ENCODE peak calls at places on chromosomes 11 and 22, in four cellular contexts. C, R, J and M are unnamed samples. For H3K4me1, the result is how much of the 10 kb centered on the place peaks cover.

GRCh38 chr11:27485930-27486773 is 13.6 kb upstream of the LGR4 start:
- DNase-seq in C (no peak), R (peak), J (peak), M (no peak)

GRCh38 chr22:22800716-22801115 is 86.9 kb upstream of the IGLL5 start:
- DNase-seq in C (no peak), R (no peak), J (no peak), M (no peak)

GRCh38 chr11:71384561-71384960 is 63.6 kb downstream of the DHCR7 start:
- DNase-seq in C (no peak), R (no peak), J (no peak), M (no peak)

GRCh38 chr11:118398797-118399564 is 2.4 kb upstream of the ATP5MG start:
- DNase-seq in C (no peak), R (peak), J (no peak), M (peak)

GRCh38 chr22:24270556-24271405 is at the start of gene SPECC1L:
- DNase-seq in C (peak), R (peak), J (peak), M (peak)

GRCh38 chr11:94909371-94909820 is 64.0 kb downstream of the CWC15 start:
- DNase-seq in C (no peak), R (no peak), J (no peak), M (no peak)

GRCh38 chr11:118230088-118230487 is 5.3 kb upstream of the JAML start:
- DNase-seq in C (no peak), R (peak), J (no peak), M (peak)

GRCh38 chr11:114322934-114323333 is 26.7 kb downstream of the NNMT start:
- DNase-seq in C (no peak), R (no peak), J (no peak), M (no peak)

GRCh38 chr11:116396332-116396731 is 376.5 kb downstream of the BUD13 start:
- DNase-seq in C (no peak), R (no peak), J (no peak), M (no peak)

GRCh38 chr22:37501610-37502341 is 15.6 kb upstream of the MFNG start:
- DNase-seq in C (peak), R (no peak), J (peak), M (no peak)
- H3K27ac ChIP-seq in C (peak), R (no peak), J (no peak), M (no peak)

GRCh38 chr11:129331217-129331616 is 44.4 kb upstream of the BARX2 start:
- DNase-seq in C (no peak), R (no peak), J (peak), M (no peak)
- H3K4me1 ChIP-seq in C (under half), R (under half), J (under half), M (under half)

GRCh38 chr11:125404136-125404810 is 91.8 kb downstream of the FEZ1 start:
- DNase-seq in C (no peak), R (no peak), J (no peak), M (no peak)
- H3K4me3 ChIP-seq in C (no peak), R (no peak), J (no peak), M (no peak)

DNA sequence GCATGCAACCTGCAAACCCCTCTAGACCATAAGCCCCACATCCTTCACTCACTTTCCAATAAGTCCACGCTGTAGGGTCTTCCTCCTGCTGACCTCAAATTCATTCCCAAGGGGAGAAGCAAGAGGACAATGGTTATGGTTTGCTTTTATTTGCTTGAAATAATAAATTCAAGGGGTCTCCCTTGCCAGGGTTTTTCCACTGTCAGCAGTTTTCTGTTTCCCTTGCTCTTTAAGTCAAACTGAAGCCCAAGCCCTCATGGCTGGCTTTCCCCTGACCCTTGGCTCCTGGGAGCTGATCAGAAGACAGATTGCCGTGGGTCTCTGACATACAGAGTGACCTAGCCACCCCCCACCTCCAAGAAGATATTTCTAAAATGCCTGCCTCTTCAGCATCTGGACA is 3.9 kb downstream of the SLC1A2 start:
- DNase-seq in C (no peak), R (no peak), J (no peak), M (no peak)
- H3K27ac ChIP-seq in C (no peak), R (no peak), J (no peak), M (no peak)

GRCh38 chr11:64715756-64716470 is 7.1 kb downstream of the NRXN2 start:
- DNase-seq in C (no peak), R (no peak), J (no peak), M (no peak)

GRCh38 chr11:64717268-64717578 is 5.8 kb downstream of the NRXN2 start:
- DNase-seq in C (no peak), R (no peak), J (no peak), M (no peak)

GRCh38 chr11:64714664-64715063 is 8.3 kb downstream of the NRXN2 start:
- DNase-seq in C (no peak), R (no peak), J (no peak), M (no peak)

GRCh38 chr11:64718084-64718779 is 4.8 kb downstream of the NRXN2 start:
- DNase-seq in C (no peak), R (no peak), J (no peak), M (no peak)

GRCh38 chr11:64716471-64717267 is 6.3 kb downstream of the NRXN2 start:
- DNase-seq in C (no peak), R (no peak), J (no peak), M (no peak)
- H3K4me1 ChIP-seq in C (under half), R (under half), J (under half), M (under half)

DNA sequence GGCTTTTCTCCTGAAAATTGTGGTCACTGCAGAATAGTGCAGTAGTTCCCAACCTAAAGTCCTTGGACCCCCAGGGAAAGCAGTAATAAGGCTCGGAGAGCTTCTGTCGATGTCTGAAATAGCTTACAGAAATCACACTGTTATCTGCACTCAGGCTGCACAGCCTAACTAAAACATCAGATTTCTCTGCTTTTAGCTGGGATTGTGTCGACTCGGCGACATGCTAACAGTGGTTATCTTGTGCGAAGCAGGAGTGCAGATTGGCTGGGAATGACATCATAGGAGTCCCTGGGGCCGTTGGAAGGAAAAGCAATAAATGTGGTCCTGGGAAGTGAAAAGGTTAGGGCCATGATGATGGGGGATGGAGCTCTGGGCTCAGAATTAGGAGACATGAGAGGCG is 143.9 kb upstream of the NECTIN1 start:
- DNase-seq in C (no peak), R (no peak), J (no peak), M (no peak)
- H3K4me3 ChIP-seq in C (no peak), R (no peak), J (no peak), M (no peak)

DNA sequence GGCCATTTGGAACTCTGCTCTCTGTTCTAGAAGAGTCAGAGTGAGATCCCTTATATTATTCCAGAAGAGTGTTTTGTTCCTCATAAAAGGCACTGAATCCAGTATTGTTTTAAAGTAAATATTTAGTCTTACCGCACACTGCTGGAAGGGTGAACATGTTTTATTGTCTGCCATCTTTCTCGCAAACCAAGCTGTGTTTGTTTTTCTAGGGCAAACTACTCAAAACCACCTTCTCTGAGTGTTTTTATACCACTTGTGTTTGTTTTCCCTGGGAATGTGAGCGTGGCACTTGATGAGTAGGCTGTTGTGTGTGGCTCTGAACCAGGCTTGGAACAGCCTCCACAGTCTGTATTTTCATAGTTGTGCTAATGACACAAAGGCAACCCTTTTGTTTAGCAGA is 89.8 kb downstream of the DBX1 start:
- DNase-seq in C (no peak), R (no peak), J (no peak), M (no peak)
- H3K27ac ChIP-seq in C (no peak), R (no peak), J (no peak), M (no peak)

DNA sequence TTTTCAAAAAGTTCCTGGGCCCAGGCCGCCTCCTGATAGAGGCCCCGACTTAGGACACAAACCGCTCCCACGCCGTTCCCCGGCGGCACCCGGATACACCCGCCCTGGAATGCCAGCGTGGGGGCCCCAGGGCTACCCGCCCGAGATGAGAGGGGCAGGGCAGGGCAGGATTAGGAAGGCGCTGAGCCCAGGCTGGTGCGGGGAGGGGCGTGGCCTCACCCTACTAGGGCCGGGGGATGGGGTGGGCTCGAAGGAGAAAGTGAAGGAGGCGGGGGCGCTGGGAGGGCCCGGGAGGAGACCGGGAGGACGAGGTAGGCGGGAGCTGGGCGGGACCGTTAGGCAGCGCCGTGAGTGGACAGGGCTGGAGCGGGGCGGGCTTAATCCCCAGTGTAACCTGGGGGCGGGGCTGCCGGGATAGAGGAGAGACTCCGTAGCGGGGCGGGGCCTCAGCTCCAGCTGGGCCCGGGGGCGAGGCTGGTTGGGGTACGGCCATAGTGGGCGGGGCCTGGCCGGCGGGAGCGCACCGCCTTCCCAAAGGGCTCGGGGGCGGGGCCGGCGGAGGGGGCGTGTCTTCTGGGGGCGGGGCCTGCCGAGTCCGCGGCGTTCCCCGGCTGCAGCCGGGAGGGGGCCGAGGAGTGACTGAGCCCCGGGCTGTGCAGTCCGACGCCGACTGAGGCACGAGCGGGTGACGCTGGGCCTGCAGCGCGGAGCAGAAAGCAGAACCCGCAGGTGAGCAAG is at the start of gene CD82:
- DNase-seq in C (peak), R (peak), J (peak), M (peak)
- H3K4me1 ChIP-seq in C (half or more), R (half or more), J (half or more), M (under half)

DNA sequence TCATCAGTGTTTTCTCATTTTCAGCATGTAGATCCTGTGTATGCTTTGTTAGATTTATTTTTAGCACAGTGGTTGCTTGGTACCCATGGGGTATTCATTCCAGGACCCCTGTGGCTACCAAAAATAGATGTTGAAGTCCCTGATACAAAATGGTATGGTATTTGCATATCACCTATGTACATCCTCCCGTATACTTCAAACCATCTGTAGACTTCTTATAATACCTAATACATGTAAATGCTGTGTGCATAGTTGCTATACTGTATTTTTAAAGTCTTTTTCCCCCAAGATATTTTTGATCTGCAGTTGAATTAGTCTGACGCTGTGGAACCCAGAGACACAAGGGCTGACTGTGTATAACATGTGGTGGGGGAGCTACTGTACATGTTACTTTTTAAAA is 101.1 kb downstream of the ATXN10 start:
- DNase-seq in C (no peak), R (no peak), J (no peak), M (no peak)
- H3K4me3 ChIP-seq in C (no peak), R (no peak), J (no peak), M (no peak)

GRCh38 chr11:102539567-102539966 is 9.0 kb upstream of the MMP7 start:
- DNase-seq in C (no peak), R (no peak), J (no peak), M (no peak)
- H3K27ac ChIP-seq in C (no peak), R (no peak), J (no peak), M (no peak)